ENCODE peak calls at places on chromosomes 2 and 18, in four cellular contexts. One of them, this sample, is unnamed.

GRCh38 chr2:69559696-69560482 is 83.7 kb downstream of the AAK1 start:
- DNase-seq in WTC11: peak; percentile 18
- DNase-seq in NCI-H510A treated with DMSO at 0.1 percent for 48 hours: peak; percentile 61
- DNase-seq in iPS-NIHi11: peak; percentile 76
- DNase-seq in this sample: peak; percentile 73

GRCh38 chr18:7084766-7085080 is 32.9 kb downstream of the LAMA1 start:
- DNase-seq in iPS-NIHi11: no peak
- DNase-seq in WTC11: no peak
- DNase-seq in NCI-H510A treated with DMSO at 0.1 percent for 48 hours: no peak
- DNase-seq in this sample: no peak

GRCh38 chr2:231920366-231920765 is 5.8 kb downstream of the NPPC start:
- DNase-seq in iPS-NIHi11: no peak
- DNase-seq in NCI-H510A treated with DMSO at 0.1 percent for 48 hours: no peak
- DNase-seq in WTC11: no peak
- DNase-seq in this sample: no peak

GRCh38 chr2:219545610-219546352 is 2.0 kb downstream of the TMEM198 start:
- DNase-seq in WTC11: no peak
- DNase-seq in iPS-NIHi11: no peak
- DNase-seq in NCI-H510A treated with DMSO at 0.1 percent for 48 hours: no peak
- DNase-seq in this sample: no peak

GRCh38 chr2:47056374-47056773 is 98.7 kb downstream of the STPG4 start:
- DNase-seq in WTC11: no peak
- DNase-seq in NCI-H510A treated with DMSO at 0.1 percent for 48 hours: no peak
- DNase-seq in iPS-NIHi11: peak; percentile 65
- DNase-seq in this sample: no peak

GRCh38 chr2:67846341-67847070 is 216.3 kb downstream of the C1D start:
- DNase-seq in iPS-NIHi11: peak; percentile 84
- DNase-seq in NCI-H510A treated with DMSO at 0.1 percent for 48 hours: peak; percentile 96
- DNase-seq in WTC11: peak; percentile 72
- DNase-seq in this sample: peak; percentile 97

GRCh38 chr2:240237609-240238151 is 97.2 kb upstream of the OTOS start:
- DNase-seq in NCI-H510A treated with DMSO at 0.1 percent for 48 hours: no peak
- DNase-seq in iPS-NIHi11: no peak
- DNase-seq in WTC11: no peak
- DNase-seq in this sample: no peak

GRCh38 chr2:237920673-237921072 is 46.1 kb upstream of the UBE2F start:
- DNase-seq in NCI-H510A treated with DMSO at 0.1 percent for 48 hours: no peak
- DNase-seq in iPS-NIHi11: no peak
- DNase-seq in WTC11: no peak
- DNase-seq in this sample: no peak

GRCh38 chr2:10217499-10217861 is 85.2 kb upstream of the HPCAL1 start:
- DNase-seq in NCI-H510A treated with DMSO at 0.1 percent for 48 hours: no peak
- DNase-seq in iPS-NIHi11: no peak
- DNase-seq in WTC11: no peak
- DNase-seq in this sample: no peak